ENCODE peak calls at places on chromosomes 16 and 17, in eight cellular contexts. One of them, this sample, is unnamed.

GRCh38 chr17:81538651-81539570 is 10.7 kb downstream of the FSCN2 start:
- DNase-seq in WTC11: no peak
- DNase-seq in stimulated activated CD8-positive, alpha-beta memory T cell treated with anti-CD3 and anti-CD28 coated beads, Interleukin-15, amount 100 ng/mL, for 24 hours: no peak
- DNase-seq in stimulated activated CD4-positive, alpha-beta T cell treated with anti-CD3 and anti-CD28 coated beads, Interleukin-4, amount 100 ng/mL, for 48 hours: no peak
- DNase-seq in activated T-helper 2 cell treated with anti-CD3 and anti-CD28 coated beads, Interferon-gamma antibody, Interleukin-2, Interleukin-4, amounts not matched to agents 10 μg/mL and 5 μg/mL and 100 μg/mL, durations not matched to agents 14 hours and 24 hours and 36 hours: no peak
- DNase-seq in iPS-NIHi11: no peak
- DNase-seq in ureter: no peak
- DNase-seq in ACHN: no peak
- DNase-seq in this sample: no peak

GRCh38 chr17:33904438-33904837 is 350.6 kb upstream of the CCL2 start:
- DNase-seq in WTC11: no peak
- DNase-seq in stimulated activated CD8-positive, alpha-beta memory T cell treated with anti-CD3 and anti-CD28 coated beads, Interleukin-15, amount 100 ng/mL, for 24 hours: no peak
- DNase-seq in stimulated activated CD4-positive, alpha-beta T cell treated with anti-CD3 and anti-CD28 coated beads, Interleukin-4, amount 100 ng/mL, for 48 hours: no peak
- DNase-seq in activated T-helper 2 cell treated with anti-CD3 and anti-CD28 coated beads, Interferon-gamma antibody, Interleukin-2, Interleukin-4, amounts not matched to agents 10 μg/mL and 5 μg/mL and 100 μg/mL, durations not matched to agents 14 hours and 24 hours and 36 hours: no peak
- DNase-seq in iPS-NIHi11: no peak
- DNase-seq in ureter: no peak
- DNase-seq in ACHN: no peak
- DNase-seq in this sample: no peak

GRCh38 chr17:32971171-32971570 is 20.5 kb upstream of the SPACA3 start:
- DNase-seq in WTC11: no peak
- DNase-seq in stimulated activated CD8-positive, alpha-beta memory T cell treated with anti-CD3 and anti-CD28 coated beads, Interleukin-15, amount 100 ng/mL, for 24 hours: no peak
- DNase-seq in stimulated activated CD4-positive, alpha-beta T cell treated with anti-CD3 and anti-CD28 coated beads, Interleukin-4, amount 100 ng/mL, for 48 hours: no peak
- DNase-seq in activated T-helper 2 cell treated with anti-CD3 and anti-CD28 coated beads, Interferon-gamma antibody, Interleukin-2, Interleukin-4, amounts not matched to agents 10 μg/mL and 5 μg/mL and 100 μg/mL, durations not matched to agents 14 hours and 24 hours and 36 hours: peak
- DNase-seq in iPS-NIHi11: no peak
- DNase-seq in ureter: no peak
- DNase-seq in ACHN: no peak
- DNase-seq in this sample: peak

GRCh38 chr17:8909621-8910292 is 42.3 kb upstream of the PIK3R6 start:
- DNase-seq in WTC11: no peak
- DNase-seq in stimulated activated CD8-positive, alpha-beta memory T cell treated with anti-CD3 and anti-CD28 coated beads, Interleukin-15, amount 100 ng/mL, for 24 hours: no peak
- DNase-seq in stimulated activated CD4-positive, alpha-beta T cell treated with anti-CD3 and anti-CD28 coated beads, Interleukin-4, amount 100 ng/mL, for 48 hours: no peak
- DNase-seq in activated T-helper 2 cell treated with anti-CD3 and anti-CD28 coated beads, Interferon-gamma antibody, Interleukin-2, Interleukin-4, amounts not matched to agents 10 μg/mL and 5 μg/mL and 100 μg/mL, durations not matched to agents 14 hours and 24 hours and 36 hours: no peak
- DNase-seq in iPS-NIHi11: no peak
- DNase-seq in ureter: no peak
- DNase-seq in ACHN: no peak
- DNase-seq in this sample: no peak

GRCh38 chr17:6753006-6753445 is 2.8 kb upstream of the XAF1 start:
- DNase-seq in WTC11: peak
- DNase-seq in stimulated activated CD8-positive, alpha-beta memory T cell treated with anti-CD3 and anti-CD28 coated beads, Interleukin-15, amount 100 ng/mL, for 24 hours: no peak
- DNase-seq in stimulated activated CD4-positive, alpha-beta T cell treated with anti-CD3 and anti-CD28 coated beads, Interleukin-4, amount 100 ng/mL, for 48 hours: no peak
- DNase-seq in activated T-helper 2 cell treated with anti-CD3 and anti-CD28 coated beads, Interferon-gamma antibody, Interleukin-2, Interleukin-4, amounts not matched to agents 10 μg/mL and 5 μg/mL and 100 μg/mL, durations not matched to agents 14 hours and 24 hours and 36 hours: no peak
- DNase-seq in iPS-NIHi11: peak
- DNase-seq in ureter: no peak
- DNase-seq in ACHN: no peak
- DNase-seq in this sample: peak

GRCh38 chr17:80034977-80035686 is 540 bp downstream of the TBC1D16 start:
- DNase-seq in WTC11: peak
- DNase-seq in stimulated activated CD8-positive, alpha-beta memory T cell treated with anti-CD3 and anti-CD28 coated beads, Interleukin-15, amount 100 ng/mL, for 24 hours: no peak
- DNase-seq in stimulated activated CD4-positive, alpha-beta T cell treated with anti-CD3 and anti-CD28 coated beads, Interleukin-4, amount 100 ng/mL, for 48 hours: peak
- DNase-seq in activated T-helper 2 cell treated with anti-CD3 and anti-CD28 coated beads, Interferon-gamma antibody, Interleukin-2, Interleukin-4, amounts not matched to agents 10 μg/mL and 5 μg/mL and 100 μg/mL, durations not matched to agents 14 hours and 24 hours and 36 hours: peak
- DNase-seq in iPS-NIHi11: peak
- DNase-seq in ureter: no peak
- DNase-seq in ACHN: peak
- DNase-seq in this sample: no peak

GRCh38 chr17:43791589-43791988 is 11.4 kb downstream of the CFAP97D1 start:
- DNase-seq in WTC11: no peak
- DNase-seq in stimulated activated CD8-positive, alpha-beta memory T cell treated with anti-CD3 and anti-CD28 coated beads, Interleukin-15, amount 100 ng/mL, for 24 hours: no peak
- DNase-seq in stimulated activated CD4-positive, alpha-beta T cell treated with anti-CD3 and anti-CD28 coated beads, Interleukin-4, amount 100 ng/mL, for 48 hours: no peak
- DNase-seq in activated T-helper 2 cell treated with anti-CD3 and anti-CD28 coated beads, Interferon-gamma antibody, Interleukin-2, Interleukin-4, amounts not matched to agents 10 μg/mL and 5 μg/mL and 100 μg/mL, durations not matched to agents 14 hours and 24 hours and 36 hours: no peak
- DNase-seq in iPS-NIHi11: peak
- DNase-seq in ureter: no peak
- DNase-seq in ACHN: peak
- DNase-seq in this sample: no peak

GRCh38 chr17:77700165-77700881 is 258.2 kb upstream of the TNRC6C start:
- DNase-seq in WTC11: no peak
- DNase-seq in stimulated activated CD8-positive, alpha-beta memory T cell treated with anti-CD3 and anti-CD28 coated beads, Interleukin-15, amount 100 ng/mL, for 24 hours: no peak
- DNase-seq in stimulated activated CD4-positive, alpha-beta T cell treated with anti-CD3 and anti-CD28 coated beads, Interleukin-4, amount 100 ng/mL, for 48 hours: no peak
- DNase-seq in activated T-helper 2 cell treated with anti-CD3 and anti-CD28 coated beads, Interferon-gamma antibody, Interleukin-2, Interleukin-4, amounts not matched to agents 10 μg/mL and 5 μg/mL and 100 μg/mL, durations not matched to agents 14 hours and 24 hours and 36 hours: no peak
- DNase-seq in iPS-NIHi11: no peak
- DNase-seq in ureter: peak
- DNase-seq in ACHN: no peak
- DNase-seq in this sample: no peak

GRCh38 chr17:80006339-80006720 is 29.3 kb downstream of the TBC1D16 start:
- DNase-seq in WTC11: no peak
- DNase-seq in stimulated activated CD8-positive, alpha-beta memory T cell treated with anti-CD3 and anti-CD28 coated beads, Interleukin-15, amount 100 ng/mL, for 24 hours: no peak
- DNase-seq in stimulated activated CD4-positive, alpha-beta T cell treated with anti-CD3 and anti-CD28 coated beads, Interleukin-4, amount 100 ng/mL, for 48 hours: no peak
- DNase-seq in activated T-helper 2 cell treated with anti-CD3 and anti-CD28 coated beads, Interferon-gamma antibody, Interleukin-2, Interleukin-4, amounts not matched to agents 10 μg/mL and 5 μg/mL and 100 μg/mL, durations not matched to agents 14 hours and 24 hours and 36 hours: no peak
- DNase-seq in iPS-NIHi11: no peak
- DNase-seq in ureter: no peak
- DNase-seq in ACHN: no peak
- DNase-seq in this sample: no peak

GRCh38 chr17:61129876-61130275 is 269.8 kb upstream of the TBX2 start:
- DNase-seq in WTC11: no peak
- DNase-seq in stimulated activated CD8-positive, alpha-beta memory T cell treated with anti-CD3 and anti-CD28 coated beads, Interleukin-15, amount 100 ng/mL, for 24 hours: no peak
- DNase-seq in stimulated activated CD4-positive, alpha-beta T cell treated with anti-CD3 and anti-CD28 coated beads, Interleukin-4, amount 100 ng/mL, for 48 hours: no peak
- DNase-seq in activated T-helper 2 cell treated with anti-CD3 and anti-CD28 coated beads, Interferon-gamma antibody, Interleukin-2, Interleukin-4, amounts not matched to agents 10 μg/mL and 5 μg/mL and 100 μg/mL, durations not matched to agents 14 hours and 24 hours and 36 hours: no peak
- DNase-seq in iPS-NIHi11: no peak
- DNase-seq in ureter: no peak
- DNase-seq in ACHN: no peak
- DNase-seq in this sample: no peak

GRCh38 chr17:72358465-72358864 is 237.6 kb downstream of the SOX9 start:
- DNase-seq in WTC11: no peak
- DNase-seq in stimulated activated CD8-positive, alpha-beta memory T cell treated with anti-CD3 and anti-CD28 coated beads, Interleukin-15, amount 100 ng/mL, for 24 hours: no peak
- DNase-seq in stimulated activated CD4-positive, alpha-beta T cell treated with anti-CD3 and anti-CD28 coated beads, Interleukin-4, amount 100 ng/mL, for 48 hours: no peak
- DNase-seq in activated T-helper 2 cell treated with anti-CD3 and anti-CD28 coated beads, Interferon-gamma antibody, Interleukin-2, Interleukin-4, amounts not matched to agents 10 μg/mL and 5 μg/mL and 100 μg/mL, durations not matched to agents 14 hours and 24 hours and 36 hours: no peak
- DNase-seq in iPS-NIHi11: no peak
- DNase-seq in ureter: no peak
- DNase-seq in ACHN: peak
- DNase-seq in this sample: peak

GRCh38 chr17:6568186-6568758 is 11.9 kb upstream of the PITPNM3 start:
- DNase-seq in WTC11: no peak
- DNase-seq in stimulated activated CD8-positive, alpha-beta memory T cell treated with anti-CD3 and anti-CD28 coated beads, Interleukin-15, amount 100 ng/mL, for 24 hours: no peak
- DNase-seq in stimulated activated CD4-positive, alpha-beta T cell treated with anti-CD3 and anti-CD28 coated beads, Interleukin-4, amount 100 ng/mL, for 48 hours: no peak
- DNase-seq in activated T-helper 2 cell treated with anti-CD3 and anti-CD28 coated beads, Interferon-gamma antibody, Interleukin-2, Interleukin-4, amounts not matched to agents 10 μg/mL and 5 μg/mL and 100 μg/mL, durations not matched to agents 14 hours and 24 hours and 36 hours: no peak
- DNase-seq in iPS-NIHi11: no peak
- DNase-seq in ureter: no peak
- DNase-seq in ACHN: no peak
- DNase-seq in this sample: no peak

GRCh38 chr17:68491864-68492263 is 20.4 kb upstream of the PRKAR1A start:
- DNase-seq in WTC11: no peak
- DNase-seq in stimulated activated CD8-positive, alpha-beta memory T cell treated with anti-CD3 and anti-CD28 coated beads, Interleukin-15, amount 100 ng/mL, for 24 hours: no peak
- DNase-seq in stimulated activated CD4-positive, alpha-beta T cell treated with anti-CD3 and anti-CD28 coated beads, Interleukin-4, amount 100 ng/mL, for 48 hours: no peak
- DNase-seq in activated T-helper 2 cell treated with anti-CD3 and anti-CD28 coated beads, Interferon-gamma antibody, Interleukin-2, Interleukin-4, amounts not matched to agents 10 μg/mL and 5 μg/mL and 100 μg/mL, durations not matched to agents 14 hours and 24 hours and 36 hours: no peak
- DNase-seq in iPS-NIHi11: no peak
- DNase-seq in ureter: no peak
- DNase-seq in ACHN: no peak
- DNase-seq in this sample: no peak

GRCh38 chr16:24950275-24950674 is 64.9 kb downstream of the ARHGAP17 start:
- DNase-seq in WTC11: no peak
- DNase-seq in stimulated activated CD8-positive, alpha-beta memory T cell treated with anti-CD3 and anti-CD28 coated beads, Interleukin-15, amount 100 ng/mL, for 24 hours: no peak
- DNase-seq in stimulated activated CD4-positive, alpha-beta T cell treated with anti-CD3 and anti-CD28 coated beads, Interleukin-4, amount 100 ng/mL, for 48 hours: no peak
- DNase-seq in activated T-helper 2 cell treated with anti-CD3 and anti-CD28 coated beads, Interferon-gamma antibody, Interleukin-2, Interleukin-4, amounts not matched to agents 10 μg/mL and 5 μg/mL and 100 μg/mL, durations not matched to agents 14 hours and 24 hours and 36 hours: no peak
- DNase-seq in iPS-NIHi11: no peak
- DNase-seq in ureter: no peak
- DNase-seq in ACHN: peak
- DNase-seq in this sample: peak

GRCh38 chr16:72404299-72404698 is 232.3 kb upstream of the PMFBP1 start:
- DNase-seq in WTC11: no peak
- DNase-seq in stimulated activated CD8-positive, alpha-beta memory T cell treated with anti-CD3 and anti-CD28 coated beads, Interleukin-15, amount 100 ng/mL, for 24 hours: no peak
- DNase-seq in stimulated activated CD4-positive, alpha-beta T cell treated with anti-CD3 and anti-CD28 coated beads, Interleukin-4, amount 100 ng/mL, for 48 hours: no peak
- DNase-seq in activated T-helper 2 cell treated with anti-CD3 and anti-CD28 coated beads, Interferon-gamma antibody, Interleukin-2, Interleukin-4, amounts not matched to agents 10 μg/mL and 5 μg/mL and 100 μg/mL, durations not matched to agents 14 hours and 24 hours and 36 hours: no peak
- DNase-seq in iPS-NIHi11: no peak
- DNase-seq in ureter: no peak
- DNase-seq in ACHN: no peak
- DNase-seq in this sample: peak

GRCh38 chr17:74466111-74466784 is at the start of gene CD300A:
- DNase-seq in WTC11: peak
- DNase-seq in stimulated activated CD8-positive, alpha-beta memory T cell treated with anti-CD3 and anti-CD28 coated beads, Interleukin-15, amount 100 ng/mL, for 24 hours: no peak
- DNase-seq in stimulated activated CD4-positive, alpha-beta T cell treated with anti-CD3 and anti-CD28 coated beads, Interleukin-4, amount 100 ng/mL, for 48 hours: no peak
- DNase-seq in activated T-helper 2 cell treated with anti-CD3 and anti-CD28 coated beads, Interferon-gamma antibody, Interleukin-2, Interleukin-4, amounts not matched to agents 10 μg/mL and 5 μg/mL and 100 μg/mL, durations not matched to agents 14 hours and 24 hours and 36 hours: peak
- DNase-seq in iPS-NIHi11: no peak
- DNase-seq in ureter: peak
- DNase-seq in ACHN: no peak
- DNase-seq in this sample: no peak

GRCh38 chr17:74728702-74729075 is 8.4 kb upstream of the RAB37 start:
- DNase-seq in WTC11: no peak
- DNase-seq in stimulated activated CD8-positive, alpha-beta memory T cell treated with anti-CD3 and anti-CD28 coated beads, Interleukin-15, amount 100 ng/mL, for 24 hours: no peak
- DNase-seq in stimulated activated CD4-positive, alpha-beta T cell treated with anti-CD3 and anti-CD28 coated beads, Interleukin-4, amount 100 ng/mL, for 48 hours: no peak
- DNase-seq in activated T-helper 2 cell treated with anti-CD3 and anti-CD28 coated beads, Interferon-gamma antibody, Interleukin-2, Interleukin-4, amounts not matched to agents 10 μg/mL and 5 μg/mL and 100 μg/mL, durations not matched to agents 14 hours and 24 hours and 36 hours: no peak
- DNase-seq in iPS-NIHi11: no peak
- DNase-seq in ureter: no peak
- DNase-seq in ACHN: no peak
- DNase-seq in this sample: no peak

GRCh38 chr17:50976951-50977472 is 110.9 kb upstream of the TOB1 start:
- DNase-seq in WTC11: no peak
- DNase-seq in stimulated activated CD8-positive, alpha-beta memory T cell treated with anti-CD3 and anti-CD28 coated beads, Interleukin-15, amount 100 ng/mL, for 24 hours: no peak
- DNase-seq in stimulated activated CD4-positive, alpha-beta T cell treated with anti-CD3 and anti-CD28 coated beads, Interleukin-4, amount 100 ng/mL, for 48 hours: no peak
- DNase-seq in activated T-helper 2 cell treated with anti-CD3 and anti-CD28 coated beads, Interferon-gamma antibody, Interleukin-2, Interleukin-4, amounts not matched to agents 10 μg/mL and 5 μg/mL and 100 μg/mL, durations not matched to agents 14 hours and 24 hours and 36 hours: no peak
- DNase-seq in iPS-NIHi11: no peak
- DNase-seq in ureter: no peak
- DNase-seq in ACHN: no peak
- DNase-seq in this sample: no peak

GRCh38 chr16:10584956-10585561 is 4.7 kb upstream of the EMP2 start:
- DNase-seq in WTC11: no peak
- DNase-seq in stimulated activated CD8-positive, alpha-beta memory T cell treated with anti-CD3 and anti-CD28 coated beads, Interleukin-15, amount 100 ng/mL, for 24 hours: no peak
- DNase-seq in stimulated activated CD4-positive, alpha-beta T cell treated with anti-CD3 and anti-CD28 coated beads, Interleukin-4, amount 100 ng/mL, for 48 hours: no peak
- DNase-seq in activated T-helper 2 cell treated with anti-CD3 and anti-CD28 coated beads, Interferon-gamma antibody, Interleukin-2, Interleukin-4, amounts not matched to agents 10 μg/mL and 5 μg/mL and 100 μg/mL, durations not matched to agents 14 hours and 24 hours and 36 hours: no peak
- DNase-seq in iPS-NIHi11: no peak
- DNase-seq in ureter: no peak
- DNase-seq in ACHN: no peak
- DNase-seq in this sample: no peak